ENCODE peak calls at places on chromosome 18, in five cellular contexts. One of them, this sample, is unnamed.

GRCh38 chr18:49018553-49018943 is 67.8 kb upstream of the SMAD7 start:
- DNase-seq in lung: no peak
- DNase-seq in Caki2: no peak
- DNase-seq in activated gamma-delta T cell treated with Interleukin-2 at 50 U/mL for 16 hours: no peak
- DNase-seq in NCI-H446: no peak
- DNase-seq in this sample: no peak

GRCh38 chr18:52392160-52392559 is 52.2 kb downstream of the DCC start:
- DNase-seq in NCI-H446: peak; percentile 63
- DNase-seq in activated gamma-delta T cell treated with Interleukin-2 at 50 U/mL for 16 hours: no peak
- DNase-seq in Caki2: no peak
- DNase-seq in lung: no peak
- DNase-seq in this sample: no peak

GRCh38 chr18:58788971-58789797 is 75.5 kb upstream of the ZNF532 start:
- DNase-seq in lung: no peak
- DNase-seq in NCI-H446: no peak
- DNase-seq in Caki2: peak; percentile 65
- DNase-seq in activated gamma-delta T cell treated with Interleukin-2 at 50 U/mL for 16 hours: no peak
- DNase-seq in this sample: no peak

GRCh38 chr18:49788327-49788908 is 24.9 kb downstream of the ACAA2 start:
- DNase-seq in lung: no peak
- DNase-seq in activated gamma-delta T cell treated with Interleukin-2 at 50 U/mL for 16 hours: no peak
- DNase-seq in Caki2: peak; percentile 23
- DNase-seq in NCI-H446: no peak
- DNase-seq in this sample: no peak

GRCh38 chr18:11518788-11519685 is 90.4 kb upstream of the SLC35G4 start:
- DNase-seq in Caki2: no peak
- DNase-seq in lung: no peak
- DNase-seq in NCI-H446: peak; percentile 51
- DNase-seq in activated gamma-delta T cell treated with Interleukin-2 at 50 U/mL for 16 hours: no peak
- DNase-seq in this sample: no peak

GRCh38 chr18:629303-630150 is 27.9 kb upstream of the TYMS start:
- DNase-seq in activated gamma-delta T cell treated with Interleukin-2 at 50 U/mL for 16 hours: no peak
- DNase-seq in NCI-H446: no peak
- DNase-seq in lung: no peak
- DNase-seq in Caki2: no peak
- DNase-seq in this sample: no peak

GRCh38 chr18:41004320-41004719 is 950.7 kb upstream of the PIK3C3 start:
- DNase-seq in lung: no peak
- DNase-seq in activated gamma-delta T cell treated with Interleukin-2 at 50 U/mL for 16 hours: no peak
- DNase-seq in NCI-H446: no peak
- DNase-seq in Caki2: no peak
- DNase-seq in this sample: no peak

GRCh38 chr18:77209587-77209986 is 40.1 kb upstream of the GALR1 start:
- DNase-seq in Caki2: no peak
- DNase-seq in lung: no peak
- DNase-seq in activated gamma-delta T cell treated with Interleukin-2 at 50 U/mL for 16 hours: no peak
- DNase-seq in NCI-H446: no peak
- DNase-seq in this sample: no peak

GRCh38 chr18:23718731-23719130 is 29.5 kb downstream of the LAMA3 start:
- DNase-seq in activated gamma-delta T cell treated with Interleukin-2 at 50 U/mL for 16 hours: no peak
- DNase-seq in NCI-H446: no peak
- DNase-seq in Caki2: no peak
- DNase-seq in lung: no peak
- DNase-seq in this sample: no peak

GRCh38 chr18:44079602-44080001 is 601.1 kb upstream of the SETBP1 start:
- DNase-seq in NCI-H446: no peak
- DNase-seq in activated gamma-delta T cell treated with Interleukin-2 at 50 U/mL for 16 hours: no peak
- DNase-seq in Caki2: peak; percentile 66
- DNase-seq in lung: no peak
- DNase-seq in this sample: no peak

GRCh38 chr18:21203842-21204241 is 38.2 kb upstream of the GREB1L start:
- DNase-seq in activated gamma-delta T cell treated with Interleukin-2 at 50 U/mL for 16 hours: no peak
- DNase-seq in NCI-H446: no peak
- DNase-seq in Caki2: no peak
- DNase-seq in lung: no peak
- DNase-seq in this sample: no peak